ENCODE peak calls at places on chromosomes 12 and 14, in eight cellular contexts. Y is LHCN-M2; E is activated naive CD4-positive, alpha-beta T cell treated with Interleukin-2 at 50 U/mL for 16 hours; V is activated CD8-positive, alpha-beta T cell treated with anti-CD3 and anti-CD28 coated beads, Interleukin-2, amount 10 ng/mL, durations not matched to agents 7 days and 5 days; H is activated CD4-positive, alpha-beta T cell treated with anti-CD3 and anti-CD28 coated beads, Interleukin-2, amount 50 U/mL, for 1 hour; C is stomach; Z is AG08396; J is cardiac septum. T is an unnamed sample.

GRCh38 chr12:130847097-130847496 is 8.0 kb upstream of the STX2 start:
- DNase-seq in Y (peak; percentile 23), E (no peak), V (no peak), H (no peak), C (no peak), Z (no peak), J (no peak), T (no peak)

GRCh38 chr12:131738196-131738595 is 27.3 kb downstream of the SFSWAP start:
- DNase-seq in Y (no peak), E (no peak), V (no peak), H (no peak), C (no peak), Z (no peak), J (no peak), T (no peak)

GRCh38 chr12:102673606-102674005 is 193.2 kb upstream of the IGF1 start:
- DNase-seq in Y (no peak), E (no peak), V (no peak), H (no peak), C (no peak), Z (no peak), J (no peak), T (no peak)

GRCh38 chr14:35535794-35536112 is 1.8 kb downstream of the INSM2 start:
- DNase-seq in Y (no peak), E (no peak), V (no peak), H (no peak), C (no peak), Z (no peak), J (no peak), T (no peak)

GRCh38 chr12:122481861-122482260 is 18.9 kb downstream of the ZCCHC8 start:
- DNase-seq in Y (no peak), E (no peak), V (no peak), H (no peak), C (no peak), Z (no peak), J (no peak), T (no peak)

GRCh38 chr12:104510145-104510872 is 53.6 kb downstream of the CHST11 start:
- DNase-seq in Y (no peak), E (no peak), V (no peak), H (no peak), C (no peak), Z (no peak), J (no peak), T (no peak)

GRCh38 chr14:77130386-77130785 is 11.2 kb downstream of the ZDHHC22 start:
- DNase-seq in Y (no peak), E (no peak), V (no peak), H (no peak), C (no peak), Z (no peak), J (no peak), T (no peak)

GRCh38 chr12:90099288-90099687 is 390.6 kb upstream of the ATP2B1 start:
- DNase-seq in Y (peak; percentile 56), E (no peak), V (no peak), H (no peak), C (no peak), Z (no peak), J (no peak), T (no peak)

GRCh38 chr12:6273209-6273928 is 37.1 kb upstream of the PLEKHG6 start:
- DNase-seq in Y (no peak), E (no peak), V (no peak), H (no peak), C (no peak), Z (no peak), J (no peak), T (no peak)

GRCh38 chr12:54038760-54039414 is 6.0 kb downstream of the HOXC5 start:
- DNase-seq in Y (no peak), E (no peak), V (no peak), H (no peak), C (peak; percentile 76), Z (no peak), J (no peak), T (no peak)

GRCh38 chr12:50788562-50788961 is 24.7 kb downstream of the ATF1 start:
- DNase-seq in Y (peak; percentile 89), E (no peak), V (no peak), H (no peak), C (no peak), Z (peak; percentile 61), J (no peak), T (no peak)

GRCh38 chr12:130563322-130563721 is 152.8 kb downstream of the RIMBP2 start:
- DNase-seq in Y (no peak), E (no peak), V (no peak), H (no peak), C (no peak), Z (no peak), J (no peak), T (no peak)

GRCh38 chr14:66045572-66046021 is 440.6 kb upstream of the CCDC196 start:
- DNase-seq in Y (no peak), E (no peak), V (no peak), H (no peak), C (no peak), Z (no peak), J (no peak), T (peak; percentile 63)

GRCh38 chr14:41285193-41285748 is 321.4 kb upstream of the LRFN5 start:
- DNase-seq in Y (peak; percentile 4), E (no peak), V (peak; percentile 37), H (no peak), C (peak; percentile 26), Z (no peak), J (no peak), T (no peak)

GRCh38 chr14:59101441-59101840 is 87.0 kb upstream of the DAAM1 start:
- DNase-seq in Y (no peak), E (no peak), V (no peak), H (no peak), C (no peak), Z (no peak), J (no peak), T (no peak)

GRCh38 chr12:3661028-3661427 is 91.9 kb downstream of the CRACR2A start:
- DNase-seq in Y (no peak), E (no peak), V (no peak), H (no peak), C (no peak), Z (no peak), J (no peak), T (no peak)

T was measured in ELF-1.